ENCODE peak calls at places on chromosomes 12 and 14, in seven cellular contexts. One of them, this sample, is unnamed.

GRCh38 chr14:23321572-23322547 is 603 bp downstream of the PABPN1 start:
- DNase-seq in small intestine: peak; percentile 80
- DNase-seq in stomach: peak; percentile 52
- DNase-seq in Right ventricle myocardium superior: peak; percentile 62
- DNase-seq in H4: no peak
- DNase-seq in ELR: peak; percentile 82
- DNase-seq in hepatic stellate cell: peak; percentile 60
- DNase-seq in this sample: peak; percentile 44

GRCh38 chr12:18101043-18101442 is 11.1 kb upstream of the RERGL start:
- DNase-seq in hepatic stellate cell: no peak
- DNase-seq in small intestine: no peak
- DNase-seq in stomach: no peak
- DNase-seq in Right ventricle myocardium superior: no peak
- DNase-seq in ELR: no peak
- DNase-seq in H4: no peak
- DNase-seq in this sample: no peak

GRCh38 chr12:103627189-103627855 is 40.2 kb downstream of the STAB2 start:
- DNase-seq in ELR: no peak
- DNase-seq in Right ventricle myocardium superior: peak; percentile 83
- DNase-seq in hepatic stellate cell: no peak
- DNase-seq in small intestine: no peak
- DNase-seq in stomach: no peak
- DNase-seq in H4: no peak
- DNase-seq in this sample: no peak

GRCh38 chr12:102376251-102376747 is 104.1 kb downstream of the IGF1 start:
- DNase-seq in Right ventricle myocardium superior: no peak
- DNase-seq in small intestine: no peak
- DNase-seq in H4: no peak
- DNase-seq in ELR: no peak
- DNase-seq in hepatic stellate cell: no peak
- DNase-seq in stomach: no peak
- DNase-seq in this sample: no peak

GRCh38 chr12:40917561-40917960 is 225.3 kb downstream of the CNTN1 start:
- DNase-seq in stomach: no peak
- DNase-seq in H4: no peak
- DNase-seq in ELR: no peak
- DNase-seq in hepatic stellate cell: no peak
- DNase-seq in Right ventricle myocardium superior: no peak
- DNase-seq in small intestine: no peak
- DNase-seq in this sample: peak; percentile 10

GRCh38 chr12:8780389-8780788 is 42.0 kb upstream of the A2ML1 start:
- DNase-seq in stomach: no peak
- DNase-seq in H4: peak; percentile 26
- DNase-seq in Right ventricle myocardium superior: no peak
- DNase-seq in ELR: peak; percentile 36
- DNase-seq in hepatic stellate cell: peak; percentile 38
- DNase-seq in small intestine: peak; percentile 4
- DNase-seq in this sample: peak; percentile 37

GRCh38 chr14:51873221-51873893 is 12.9 kb downstream of the GNG2 start:
- DNase-seq in ELR: peak; percentile 88
- DNase-seq in hepatic stellate cell: peak; percentile 51
- DNase-seq in Right ventricle myocardium superior: no peak
- DNase-seq in small intestine: no peak
- DNase-seq in stomach: no peak
- DNase-seq in H4: peak; percentile 90
- DNase-seq in this sample: peak; percentile 97

GRCh38 chr12:53200458-53201169 is 6.4 kb downstream of the ITGB7 start:
- DNase-seq in stomach: no peak
- DNase-seq in ELR: no peak
- DNase-seq in H4: no peak
- DNase-seq in Right ventricle myocardium superior: no peak
- DNase-seq in small intestine: no peak
- DNase-seq in hepatic stellate cell: no peak
- DNase-seq in this sample: no peak

GRCh38 chr14:35365130-35366047 is 39.2 kb downstream of the NFKBIA start:
- DNase-seq in ELR: peak; percentile 97
- DNase-seq in H4: peak; percentile 84
- DNase-seq in Right ventricle myocardium superior: peak; percentile 65
- DNase-seq in small intestine: peak; percentile 80
- DNase-seq in stomach: peak; percentile 65
- DNase-seq in hepatic stellate cell: peak; percentile 88
- DNase-seq in this sample: peak; percentile 84

GRCh38 chr12:65187665-65188064 is 18.3 kb downstream of the LEMD3 start:
- DNase-seq in stomach: no peak
- DNase-seq in small intestine: no peak
- DNase-seq in H4: no peak
- DNase-seq in Right ventricle myocardium superior: no peak
- DNase-seq in ELR: no peak
- DNase-seq in hepatic stellate cell: no peak
- DNase-seq in this sample: no peak

GRCh38 chr12:128798543-128799341 is 25.0 kb downstream of the SLC15A4 start:
- DNase-seq in hepatic stellate cell: no peak
- DNase-seq in ELR: no peak
- DNase-seq in stomach: no peak
- DNase-seq in H4: no peak
- DNase-seq in Right ventricle myocardium superior: no peak
- DNase-seq in small intestine: no peak
- DNase-seq in this sample: peak; percentile 10

GRCh38 chr12:130698106-130698505 is 18.0 kb downstream of the RIMBP2 start:
- DNase-seq in Right ventricle myocardium superior: no peak
- DNase-seq in H4: no peak
- DNase-seq in small intestine: no peak
- DNase-seq in ELR: no peak
- DNase-seq in hepatic stellate cell: no peak
- DNase-seq in stomach: no peak
- DNase-seq in this sample: peak; percentile 2

GRCh38 chr12:104676636-104677035 is 219.9 kb downstream of the CHST11 start:
- DNase-seq in stomach: no peak
- DNase-seq in small intestine: no peak
- DNase-seq in Right ventricle myocardium superior: no peak
- DNase-seq in ELR: no peak
- DNase-seq in H4: no peak
- DNase-seq in hepatic stellate cell: no peak
- DNase-seq in this sample: no peak

GRCh38 chr12:98894412-98895085 is 249.5 kb downstream of the APAF1 start:
- DNase-seq in ELR: no peak
- DNase-seq in Right ventricle myocardium superior: no peak
- DNase-seq in hepatic stellate cell: no peak
- DNase-seq in H4: no peak
- DNase-seq in stomach: no peak
- DNase-seq in small intestine: no peak
- DNase-seq in this sample: no peak

GRCh38 chr14:59130472-59130871 is 58.0 kb upstream of the DAAM1 start:
- DNase-seq in small intestine: no peak
- DNase-seq in H4: no peak
- DNase-seq in stomach: no peak
- DNase-seq in ELR: no peak
- DNase-seq in Right ventricle myocardium superior: peak; percentile 55
- DNase-seq in hepatic stellate cell: no peak
- DNase-seq in this sample: no peak

GRCh38 chr12:108955225-108955835 is 65.5 kb downstream of the SVOP start:
- DNase-seq in stomach: no peak
- DNase-seq in Right ventricle myocardium superior: peak; percentile 61
- DNase-seq in hepatic stellate cell: no peak
- DNase-seq in small intestine: peak; percentile 4
- DNase-seq in ELR: no peak
- DNase-seq in H4: peak; percentile 49
- DNase-seq in this sample: peak; percentile 41

GRCh38 chr14:68476212-68476964 is 316.5 kb downstream of the ZFP36L1 start:
- DNase-seq in stomach: no peak
- DNase-seq in ELR: peak; percentile 95
- DNase-seq in H4: no peak
- DNase-seq in Right ventricle myocardium superior: peak; percentile 72
- DNase-seq in hepatic stellate cell: peak; percentile 19
- DNase-seq in small intestine: no peak
- DNase-seq in this sample: peak; percentile 85

GRCh38 chr12:58963844-58964243 is 43.5 kb upstream of the LRIG3 start:
- DNase-seq in Right ventricle myocardium superior: no peak
- DNase-seq in hepatic stellate cell: no peak
- DNase-seq in stomach: no peak
- DNase-seq in small intestine: no peak
- DNase-seq in ELR: no peak
- DNase-seq in H4: no peak
- DNase-seq in this sample: no peak